ENCODE peak calls at places on chromosomes 1 and 21, in six cellular contexts. F is BJ, W is WTC11, P is Peyer's patch, X is Calu3, H is heart right ventricle. O is an unnamed sample.

GRCh38 chr1:102640312-102640711 is 468.0 kb downstream of the COL11A1 start:
- DNase-seq in H (no peak), X (no peak), F (no peak), P (no peak), W (no peak), O (no peak)

GRCh38 chr1:247721222-247721621 is 4.8 kb upstream of the OR6F1 start:
- DNase-seq in H (no peak), F (no peak), W (no peak), X (no peak), P (no peak), O (no peak)

GRCh38 chr1:58067082-58067481 is 479.4 kb downstream of the OMA1 start:
- DNase-seq in H (no peak), W (no peak), X (peak; percentile 76), P (no peak), F (no peak), O (no peak)

GRCh38 chr1:40556121-40556520 is 24.7 kb downstream of the ZNF684 start:
- DNase-seq in X (no peak), H (no peak), F (no peak), W (no peak), P (no peak), O (no peak)

GRCh38 chr1:29655145-29655544 is 418.8 kb downstream of the PTPRU start:
- DNase-seq in X (no peak), W (no peak), P (no peak), F (no peak), H (no peak), O (no peak)

GRCh38 chr1:16905112-16905855 is 9.5 kb downstream of the RNU1-2 start:
- DNase-seq in P (no peak), F (peak; percentile 65), X (no peak), W (no peak), H (no peak), O (peak; percentile 39)

GRCh38 chr1:18727956-18728355 is 97.3 kb downstream of the PAX7 start:
- DNase-seq in H (no peak), P (no peak), F (no peak), X (no peak), W (no peak), O (no peak)

GRCh38 chr1:71490432-71490831 is 409.6 kb upstream of the ZRANB2 start:
- DNase-seq in P (no peak), W (no peak), X (no peak), F (no peak), H (no peak), O (no peak)

GRCh38 chr1:9391620-9392019 is 98.9 kb downstream of the SPSB1 start:
- DNase-seq in P (no peak), X (no peak), W (no peak), F (no peak), H (no peak), O (no peak)

GRCh38 chr1:202160377-202160940 is at the start of gene PTPN7:
- DNase-seq in F (no peak), X (peak; percentile 30), P (peak; percentile 84), W (no peak), H (no peak), O (no peak)

GRCh38 chr1:221555689-221556433 is 186.0 kb downstream of the DUSP10 start:
- DNase-seq in P (no peak), F (no peak), W (no peak), X (no peak), H (no peak), O (no peak)

GRCh38 chr1:143698016-143698415 is 273.8 kb downstream of the FAM72C start:
- DNase-seq in X (peak; percentile 86), F (no peak), W (peak; percentile 64), H (peak; percentile 13), P (no peak), O (no peak)

GRCh38 chr1:19511117-19511516 is 25.8 kb upstream of the CAPZB start:
- DNase-seq in W (no peak), X (no peak), H (no peak), F (no peak), P (no peak), O (no peak)

GRCh38 chr1:13960376-13960987 is 260.5 kb downstream of the PRDM2 start:
- DNase-seq in P (peak; percentile 58), F (peak; percentile 2), W (peak; percentile 82), H (peak; percentile 51), X (peak; percentile 56), O (peak; percentile 80)

GRCh38 chr1:27027575-27028250 is 15.1 kb upstream of the TENT5B start:
- DNase-seq in H (no peak), P (no peak), F (no peak), X (no peak), W (no peak), O (no peak)

GRCh38 chr1:234975122-234975940 is 153.3 kb downstream of the TOMM20 start:
- DNase-seq in X (no peak), W (no peak), P (no peak), H (no peak), F (peak; percentile 90), O (no peak)

GRCh38 chr1:239812580-239812979 is 279.1 kb upstream of the FMN2 start:
- DNase-seq in P (no peak), H (no peak), F (no peak), W (no peak), X (no peak), O (no peak)

GRCh38 chr1:232316864-232317263 is 313.1 kb downstream of the SIPA1L2 start:
- DNase-seq in H (no peak), W (no peak), F (peak; percentile 5), P (no peak), X (no peak), O (no peak)

GRCh38 chr21:41662161-41662560 is 104.7 kb downstream of the RIPK4 start:
- DNase-seq in P (no peak), F (no peak), W (no peak), H (no peak), X (no peak), O (no peak)

GRCh38 chr1:77473690-77474089 is 191.9 kb downstream of the AK5 start:
- DNase-seq in P (no peak), F (peak; percentile 59), X (no peak), W (no peak), H (no peak), O (no peak)

GRCh38 chr1:15212216-15212988 is 34.6 kb upstream of the FHAD1 start:
- DNase-seq in F (no peak), W (no peak), P (no peak), X (no peak), H (no peak), O (no peak)

DNA sequence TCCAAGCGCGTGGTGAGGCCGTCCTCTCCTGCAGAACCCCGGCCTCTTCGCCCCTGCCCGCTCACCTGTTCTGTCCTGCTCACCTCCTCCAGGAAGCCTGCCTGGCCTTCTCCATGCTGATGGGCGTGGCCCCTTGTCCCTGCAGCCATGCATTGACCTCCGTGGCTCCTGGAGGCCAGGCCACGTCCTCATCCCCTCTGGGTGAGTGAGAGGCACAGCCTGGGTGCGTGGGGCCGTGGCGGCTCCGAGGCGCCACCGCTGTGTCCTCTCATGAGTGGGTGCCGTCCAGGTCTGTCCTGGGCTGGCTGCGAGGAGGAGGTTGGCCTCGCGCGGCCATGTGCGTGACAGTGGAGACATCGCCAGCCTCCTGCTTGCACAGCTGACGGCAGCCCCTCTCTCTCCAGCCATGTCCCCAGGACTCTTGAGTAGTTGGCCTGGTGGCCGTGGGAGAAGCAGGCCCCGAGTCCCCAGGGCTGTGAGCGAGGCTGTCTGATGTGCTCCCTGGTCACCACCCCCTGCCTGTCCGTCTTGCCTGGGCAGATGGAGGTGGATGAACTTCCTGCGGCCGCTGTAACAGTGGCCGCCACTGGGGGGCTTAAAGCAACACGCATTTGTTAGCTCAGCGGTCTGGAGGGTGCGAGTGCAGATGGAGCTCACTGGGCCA is 58.1 kb downstream of the PRKCZ start:
- DNase-seq in H (peak; percentile 15), F (no peak), X (no peak), P (no peak), W (peak; percentile 81), O (peak; percentile 59)
- TF ChIP-seq CTCF in H (peak; percentile 42), F (peak; percentile 51), X (no peak), P (peak; percentile 15), W (peak; percentile 37), O (peak; percentile 64)

DNA sequence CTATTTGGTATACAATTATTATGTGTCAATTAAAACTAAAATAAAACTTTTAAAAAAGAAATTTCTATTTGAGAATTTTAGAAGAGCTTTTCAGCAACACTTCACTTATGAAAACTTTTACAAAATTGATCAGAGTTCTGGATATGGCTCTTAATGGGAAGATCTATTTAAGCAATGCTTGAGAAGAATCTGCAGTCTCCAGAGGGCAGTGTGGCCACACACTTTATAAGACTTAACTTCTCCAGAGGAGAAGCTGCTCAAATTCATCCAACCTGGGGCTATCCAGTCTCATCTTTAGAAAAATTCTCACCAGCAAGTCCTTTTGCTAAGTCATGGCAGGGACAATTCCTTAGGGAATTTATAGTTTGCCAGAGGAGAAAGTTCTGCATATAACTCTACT is 25.2 kb upstream of the AGO1 start:
- DNase-seq in F (no peak), P (no peak), H (no peak), W (no peak), X (peak; percentile 2), O (no peak)
- TF ChIP-seq CTCF in F (peak; percentile 18), P (no peak), H (peak; percentile 34), W (no peak), X (no peak), O (peak; percentile 47)

GRCh38 chr21:45252448-45252925 is 35.2 kb downstream of the POFUT2 start:
- DNase-seq in X (no peak), F (no peak), P (no peak), H (no peak), W (no peak), O (no peak)
- TF ChIP-seq CTCF in X (no peak), F (no peak), P (no peak), H (no peak), W (no peak), O (no peak)

DNA sequence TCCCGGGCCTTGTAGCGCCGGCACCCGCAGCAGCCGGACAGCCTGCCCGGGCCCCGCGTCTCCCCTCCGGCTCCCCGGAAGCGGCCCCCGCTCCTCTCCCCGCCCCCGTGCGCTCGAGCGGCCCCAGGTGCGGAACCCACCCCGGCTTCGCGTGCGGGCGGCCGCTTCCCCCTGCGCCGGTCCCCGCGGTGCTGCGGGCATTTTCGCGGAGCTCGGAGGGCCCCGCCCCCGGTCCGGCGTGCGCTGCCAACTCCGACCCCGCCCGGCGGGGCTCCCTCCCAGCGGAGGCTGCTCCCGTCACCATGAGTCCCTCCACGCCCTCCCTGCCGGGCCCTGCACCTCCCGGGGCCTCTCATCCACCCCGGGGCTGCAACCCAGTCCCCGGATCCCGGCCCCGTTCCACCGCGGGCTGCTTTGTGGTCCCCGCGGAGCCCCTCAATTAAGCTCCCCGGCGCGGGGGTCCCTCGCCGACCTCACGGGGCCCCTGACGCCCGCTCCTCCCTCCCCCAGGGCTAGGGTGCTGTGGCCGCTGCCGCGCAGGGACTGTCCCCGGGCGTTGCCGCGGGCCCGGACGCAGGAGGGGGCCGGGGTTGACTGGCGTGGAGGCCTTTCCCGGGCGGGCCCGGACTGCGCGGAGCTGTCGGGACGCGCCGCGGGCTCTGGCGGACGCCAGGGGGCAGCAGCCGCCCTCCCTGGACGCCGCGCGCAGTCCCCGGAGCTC is 159.4 kb downstream of the RUNX1 start:
- DNase-seq in X (peak; percentile 84), P (peak; percentile 71), H (peak; percentile 78), F (no peak), W (peak; percentile 65), O (peak; percentile 62)
- TF ChIP-seq CTCF in X (peak; percentile 63), P (peak; percentile 90), H (peak; percentile 83), F (peak; percentile 14), W (peak; percentile 74), O (peak; percentile 90)

DNA sequence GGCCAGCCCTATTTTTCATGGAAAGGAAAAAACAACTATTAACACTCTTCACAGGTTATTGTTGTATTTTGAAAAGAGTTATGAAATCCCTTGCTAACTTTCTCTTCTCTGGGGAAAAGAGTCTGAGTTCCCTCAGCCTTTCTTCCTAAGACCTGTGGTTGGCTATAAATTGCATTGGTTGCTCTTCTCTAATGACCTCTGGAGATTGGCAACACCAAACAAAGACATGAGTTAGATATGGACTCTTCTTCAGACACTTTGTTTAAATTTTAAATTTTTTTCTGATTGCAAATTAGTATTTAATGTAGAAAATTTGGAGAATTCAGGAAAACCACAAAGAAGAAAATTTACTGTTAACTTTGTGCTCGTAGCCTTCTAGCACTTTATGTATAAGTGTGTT is 275.7 kb downstream of the PBX1 start:
- DNase-seq in P (no peak), F (no peak), X (no peak), W (no peak), H (no peak), O (no peak)
- TF ChIP-seq CTCF in P (no peak), F (no peak), X (no peak), W (no peak), H (no peak), O (no peak)